ENCODE peak calls at places on chromosomes 12 and 14, in ten cellular contexts. One of them, this sample, is unnamed.

GRCh38 chr14:95275507-95275906 is 44.2 kb downstream of the CLMN start:
- DNase-seq in PC-3: no peak
- DNase-seq in NCI-H345: no peak
- DNase-seq in activated naive CD8-positive, alpha-beta T cell treated with anti-CD3 and anti-CD28 coated beads for 36 hours: no peak
- DNase-seq in MG63: no peak
- DNase-seq in type B pancreatic cell: no peak
- DNase-seq in AG08395: no peak
- DNase-seq in endodermal cell: peak
- DNase-seq in iPS-NIHi11: no peak
- DNase-seq in amniotic stem cell: no peak
- DNase-seq in this sample: no peak

GRCh38 chr12:54019924-54020586 is 8.2 kb upstream of the HOXC6 start:
- DNase-seq in NCI-H345: no peak
- DNase-seq in endodermal cell: peak
- DNase-seq in AG08395: no peak
- DNase-seq in MG63: peak
- DNase-seq in amniotic stem cell: no peak
- DNase-seq in PC-3: no peak
- DNase-seq in activated naive CD8-positive, alpha-beta T cell treated with anti-CD3 and anti-CD28 coated beads for 36 hours: no peak
- DNase-seq in iPS-NIHi11: no peak
- DNase-seq in type B pancreatic cell: no peak
- DNase-seq in this sample: peak

GRCh38 chr12:31749024-31749704 is 20.3 kb upstream of the AMN1 start:
- DNase-seq in endodermal cell: peak
- DNase-seq in iPS-NIHi11: peak
- DNase-seq in AG08395: peak
- DNase-seq in MG63: peak
- DNase-seq in type B pancreatic cell: no peak
- DNase-seq in activated naive CD8-positive, alpha-beta T cell treated with anti-CD3 and anti-CD28 coated beads for 36 hours: peak
- DNase-seq in NCI-H345: peak
- DNase-seq in amniotic stem cell: peak
- DNase-seq in PC-3: peak
- DNase-seq in this sample: peak

GRCh38 chr14:23539209-23539866 is 12.2 kb downstream of the ZFHX2 start:
- DNase-seq in iPS-NIHi11: peak
- DNase-seq in NCI-H345: peak
- DNase-seq in MG63: peak
- DNase-seq in AG08395: peak
- DNase-seq in amniotic stem cell: no peak
- DNase-seq in endodermal cell: peak
- DNase-seq in activated naive CD8-positive, alpha-beta T cell treated with anti-CD3 and anti-CD28 coated beads for 36 hours: peak
- DNase-seq in type B pancreatic cell: no peak
- DNase-seq in PC-3: peak
- DNase-seq in this sample: peak

GRCh38 chr12:49131973-49132461 is 822 bp upstream of the TUBA1B start:
- DNase-seq in type B pancreatic cell: no peak
- DNase-seq in MG63: peak
- DNase-seq in AG08395: peak
- DNase-seq in activated naive CD8-positive, alpha-beta T cell treated with anti-CD3 and anti-CD28 coated beads for 36 hours: no peak
- DNase-seq in PC-3: peak
- DNase-seq in endodermal cell: no peak
- DNase-seq in NCI-H345: no peak
- DNase-seq in iPS-NIHi11: no peak
- DNase-seq in amniotic stem cell: no peak
- DNase-seq in this sample: peak

GRCh38 chr12:94689002-94689645 is 38.8 kb upstream of the TMCC3 start:
- DNase-seq in MG63: no peak
- DNase-seq in NCI-H345: no peak
- DNase-seq in endodermal cell: no peak
- DNase-seq in amniotic stem cell: no peak
- DNase-seq in type B pancreatic cell: no peak
- DNase-seq in AG08395: no peak
- DNase-seq in activated naive CD8-positive, alpha-beta T cell treated with anti-CD3 and anti-CD28 coated beads for 36 hours: no peak
- DNase-seq in PC-3: no peak
- DNase-seq in iPS-NIHi11: no peak
- DNase-seq in this sample: peak

GRCh38 chr14:52182853-52183252 is 84.6 kb upstream of the PTGDR start:
- DNase-seq in MG63: no peak
- DNase-seq in endodermal cell: no peak
- DNase-seq in type B pancreatic cell: no peak
- DNase-seq in activated naive CD8-positive, alpha-beta T cell treated with anti-CD3 and anti-CD28 coated beads for 36 hours: no peak
- DNase-seq in iPS-NIHi11: no peak
- DNase-seq in amniotic stem cell: no peak
- DNase-seq in NCI-H345: no peak
- DNase-seq in AG08395: no peak
- DNase-seq in PC-3: no peak
- DNase-seq in this sample: no peak

GRCh38 chr12:28032811-28033537 is 60.4 kb upstream of the PTHLH start:
- DNase-seq in endodermal cell: no peak
- DNase-seq in NCI-H345: no peak
- DNase-seq in type B pancreatic cell: no peak
- DNase-seq in iPS-NIHi11: no peak
- DNase-seq in AG08395: no peak
- DNase-seq in PC-3: peak
- DNase-seq in MG63: no peak
- DNase-seq in activated naive CD8-positive, alpha-beta T cell treated with anti-CD3 and anti-CD28 coated beads for 36 hours: no peak
- DNase-seq in amniotic stem cell: no peak
- DNase-seq in this sample: peak

GRCh38 chr12:102675672-102676071 is 195.3 kb upstream of the IGF1 start:
- DNase-seq in amniotic stem cell: no peak
- DNase-seq in endodermal cell: no peak
- DNase-seq in MG63: peak
- DNase-seq in iPS-NIHi11: no peak
- DNase-seq in AG08395: peak
- DNase-seq in type B pancreatic cell: no peak
- DNase-seq in activated naive CD8-positive, alpha-beta T cell treated with anti-CD3 and anti-CD28 coated beads for 36 hours: no peak
- DNase-seq in NCI-H345: no peak
- DNase-seq in PC-3: no peak
- DNase-seq in this sample: peak

GRCh38 chr12:46901464-46902205 is 75.8 kb upstream of the SLC38A4 start:
- DNase-seq in activated naive CD8-positive, alpha-beta T cell treated with anti-CD3 and anti-CD28 coated beads for 36 hours: no peak
- DNase-seq in endodermal cell: no peak
- DNase-seq in type B pancreatic cell: no peak
- DNase-seq in NCI-H345: no peak
- DNase-seq in AG08395: no peak
- DNase-seq in PC-3: no peak
- DNase-seq in amniotic stem cell: no peak
- DNase-seq in MG63: no peak
- DNase-seq in iPS-NIHi11: no peak
- DNase-seq in this sample: no peak

GRCh38 chr14:76977793-76978730 is 50.4 kb downstream of the IRF2BPL start:
- DNase-seq in type B pancreatic cell: no peak
- DNase-seq in endodermal cell: peak
- DNase-seq in iPS-NIHi11: no peak
- DNase-seq in amniotic stem cell: no peak
- DNase-seq in activated naive CD8-positive, alpha-beta T cell treated with anti-CD3 and anti-CD28 coated beads for 36 hours: peak
- DNase-seq in NCI-H345: no peak
- DNase-seq in PC-3: no peak
- DNase-seq in MG63: no peak
- DNase-seq in AG08395: peak
- DNase-seq in this sample: no peak

GRCh38 chr12:93573552-93574223 is 1.2 kb downstream of the SOCS2 start:
- DNase-seq in amniotic stem cell: no peak
- DNase-seq in type B pancreatic cell: no peak
- DNase-seq in endodermal cell: peak
- DNase-seq in AG08395: no peak
- DNase-seq in activated naive CD8-positive, alpha-beta T cell treated with anti-CD3 and anti-CD28 coated beads for 36 hours: no peak
- DNase-seq in NCI-H345: no peak
- DNase-seq in PC-3: peak
- DNase-seq in iPS-NIHi11: no peak
- DNase-seq in MG63: peak
- DNase-seq in this sample: no peak

GRCh38 chr12:6834873-6835272 is 5.9 kb upstream of the GNB3 start:
- DNase-seq in iPS-NIHi11: no peak
- DNase-seq in endodermal cell: no peak
- DNase-seq in AG08395: no peak
- DNase-seq in activated naive CD8-positive, alpha-beta T cell treated with anti-CD3 and anti-CD28 coated beads for 36 hours: no peak
- DNase-seq in MG63: no peak
- DNase-seq in amniotic stem cell: no peak
- DNase-seq in PC-3: no peak
- DNase-seq in type B pancreatic cell: no peak
- DNase-seq in NCI-H345: no peak
- DNase-seq in this sample: no peak

GRCh38 chr14:21768116-21768874 is 94.7 kb upstream of the OR4E1 start:
- DNase-seq in amniotic stem cell: no peak
- DNase-seq in endodermal cell: peak
- DNase-seq in MG63: no peak
- DNase-seq in type B pancreatic cell: no peak
- DNase-seq in PC-3: peak
- DNase-seq in AG08395: no peak
- DNase-seq in NCI-H345: peak
- DNase-seq in activated naive CD8-positive, alpha-beta T cell treated with anti-CD3 and anti-CD28 coated beads for 36 hours: peak
- DNase-seq in iPS-NIHi11: peak
- DNase-seq in this sample: peak

GRCh38 chr14:74048291-74048690 is 29.1 kb downstream of the BBOF1 start:
- DNase-seq in AG08395: no peak
- DNase-seq in PC-3: peak
- DNase-seq in NCI-H345: no peak
- DNase-seq in endodermal cell: peak
- DNase-seq in MG63: no peak
- DNase-seq in activated naive CD8-positive, alpha-beta T cell treated with anti-CD3 and anti-CD28 coated beads for 36 hours: no peak
- DNase-seq in type B pancreatic cell: no peak
- DNase-seq in iPS-NIHi11: peak
- DNase-seq in amniotic stem cell: no peak
- DNase-seq in this sample: no peak

GRCh38 chr14:65170768-65171251 is 68.5 kb upstream of the MAX start:
- DNase-seq in activated naive CD8-positive, alpha-beta T cell treated with anti-CD3 and anti-CD28 coated beads for 36 hours: peak
- DNase-seq in iPS-NIHi11: peak
- DNase-seq in NCI-H345: no peak
- DNase-seq in MG63: no peak
- DNase-seq in PC-3: peak
- DNase-seq in amniotic stem cell: peak
- DNase-seq in type B pancreatic cell: no peak
- DNase-seq in AG08395: peak
- DNase-seq in endodermal cell: peak
- DNase-seq in this sample: peak

GRCh38 chr12:62908667-62909066 is 26.3 kb downstream of the PPM1H start:
- DNase-seq in type B pancreatic cell: no peak
- DNase-seq in activated naive CD8-positive, alpha-beta T cell treated with anti-CD3 and anti-CD28 coated beads for 36 hours: no peak
- DNase-seq in PC-3: no peak
- DNase-seq in iPS-NIHi11: no peak
- DNase-seq in endodermal cell: no peak
- DNase-seq in NCI-H345: no peak
- DNase-seq in AG08395: no peak
- DNase-seq in MG63: no peak
- DNase-seq in amniotic stem cell: no peak
- DNase-seq in this sample: no peak

GRCh38 chr14:100736269-100737180 is 9.8 kb downstream of the DLK1 start:
- DNase-seq in iPS-NIHi11: peak
- DNase-seq in type B pancreatic cell: no peak
- DNase-seq in activated naive CD8-positive, alpha-beta T cell treated with anti-CD3 and anti-CD28 coated beads for 36 hours: no peak
- DNase-seq in endodermal cell: peak
- DNase-seq in AG08395: no peak
- DNase-seq in PC-3: no peak
- DNase-seq in amniotic stem cell: no peak
- DNase-seq in NCI-H345: no peak
- DNase-seq in MG63: no peak
- DNase-seq in this sample: no peak

GRCh38 chr12:127943481-127944210 is 323.3 kb upstream of the TMEM132C start:
- DNase-seq in type B pancreatic cell: no peak
- DNase-seq in MG63: peak
- DNase-seq in NCI-H345: no peak
- DNase-seq in amniotic stem cell: peak
- DNase-seq in iPS-NIHi11: no peak
- DNase-seq in PC-3: peak
- DNase-seq in AG08395: no peak
- DNase-seq in endodermal cell: no peak
- DNase-seq in activated naive CD8-positive, alpha-beta T cell treated with anti-CD3 and anti-CD28 coated beads for 36 hours: no peak
- DNase-seq in this sample: no peak

GRCh38 chr14:99729991-99730875 is 46.1 kb downstream of the CYP46A1 start:
- DNase-seq in type B pancreatic cell: peak
- DNase-seq in endodermal cell: peak
- DNase-seq in amniotic stem cell: no peak
- DNase-seq in PC-3: peak
- DNase-seq in MG63: peak
- DNase-seq in activated naive CD8-positive, alpha-beta T cell treated with anti-CD3 and anti-CD28 coated beads for 36 hours: peak
- DNase-seq in AG08395: peak
- DNase-seq in iPS-NIHi11: peak
- DNase-seq in NCI-H345: peak
- DNase-seq in this sample: no peak

GRCh38 chr12:32273712-32274111 is 125.6 kb upstream of the FGD4 start:
- DNase-seq in NCI-H345: no peak
- DNase-seq in AG08395: no peak
- DNase-seq in iPS-NIHi11: no peak
- DNase-seq in MG63: no peak
- DNase-seq in type B pancreatic cell: no peak
- DNase-seq in activated naive CD8-positive, alpha-beta T cell treated with anti-CD3 and anti-CD28 coated beads for 36 hours: peak
- DNase-seq in PC-3: no peak
- DNase-seq in endodermal cell: peak
- DNase-seq in amniotic stem cell: no peak
- DNase-seq in this sample: no peak

GRCh38 chr14:92958373-92959188 is 35.6 kb downstream of the CHGA start:
- DNase-seq in NCI-H345: peak
- DNase-seq in PC-3: no peak
- DNase-seq in endodermal cell: no peak
- DNase-seq in MG63: no peak
- DNase-seq in activated naive CD8-positive, alpha-beta T cell treated with anti-CD3 and anti-CD28 coated beads for 36 hours: no peak
- DNase-seq in type B pancreatic cell: no peak
- DNase-seq in iPS-NIHi11: no peak
- DNase-seq in AG08395: no peak
- DNase-seq in amniotic stem cell: no peak
- DNase-seq in this sample: no peak

GRCh38 chr12:7583471-7583870 is 79.9 kb upstream of the CD163 start:
- DNase-seq in endodermal cell: no peak
- DNase-seq in activated naive CD8-positive, alpha-beta T cell treated with anti-CD3 and anti-CD28 coated beads for 36 hours: no peak
- DNase-seq in PC-3: no peak
- DNase-seq in AG08395: no peak
- DNase-seq in amniotic stem cell: no peak
- DNase-seq in type B pancreatic cell: no peak
- DNase-seq in iPS-NIHi11: no peak
- DNase-seq in MG63: no peak
- DNase-seq in NCI-H345: no peak
- DNase-seq in this sample: no peak

GRCh38 chr14:74599946-74600345 is 12.1 kb downstream of the LTBP2 start:
- DNase-seq in endodermal cell: no peak
- DNase-seq in MG63: no peak
- DNase-seq in NCI-H345: no peak
- DNase-seq in type B pancreatic cell: no peak
- DNase-seq in iPS-NIHi11: no peak
- DNase-seq in amniotic stem cell: no peak
- DNase-seq in AG08395: no peak
- DNase-seq in PC-3: no peak
- DNase-seq in activated naive CD8-positive, alpha-beta T cell treated with anti-CD3 and anti-CD28 coated beads for 36 hours: no peak
- DNase-seq in this sample: peak

GRCh38 chr12:21773799-21774198 is 707 bp downstream of the KCNJ8 start:
- DNase-seq in NCI-H345: no peak
- DNase-seq in endodermal cell: no peak
- DNase-seq in amniotic stem cell: no peak
- DNase-seq in PC-3: no peak
- DNase-seq in type B pancreatic cell: no peak
- DNase-seq in activated naive CD8-positive, alpha-beta T cell treated with anti-CD3 and anti-CD28 coated beads for 36 hours: no peak
- DNase-seq in MG63: no peak
- DNase-seq in AG08395: no peak
- DNase-seq in iPS-NIHi11: no peak
- DNase-seq in this sample: no peak

This sample was measured in LHCN-M2.